ENCODE peak calls at places on chromosomes 6 and 20, in seven cellular contexts. One of them, this sample, is unnamed.

GRCh38 chr20:62350098-62350628 is 16.9 kb downstream of the LAMA5 start:
- DNase-seq in fibroblast of lung: peak; percentile 47
- DNase-seq in iPS DF 6.9: no peak
- DNase-seq in lung: peak; percentile 72
- DNase-seq in tibial nerve: no peak
- DNase-seq in heart left ventricle: peak; percentile 22
- DNase-seq in trophoblast cell: peak; percentile 84
- DNase-seq in this sample: no peak

GRCh38 chr6:170545405-170545804 is 7.7 kb downstream of the PSMB1 start:
- DNase-seq in fibroblast of lung: peak; percentile 10
- DNase-seq in iPS DF 6.9: no peak
- DNase-seq in lung: no peak
- DNase-seq in tibial nerve: no peak
- DNase-seq in heart left ventricle: no peak
- DNase-seq in trophoblast cell: no peak
- DNase-seq in this sample: no peak

GRCh38 chr6:100622907-100623692 is 158.4 kb upstream of the SIM1 start:
- DNase-seq in fibroblast of lung: peak; percentile 29
- DNase-seq in iPS DF 6.9: no peak
- DNase-seq in lung: no peak
- DNase-seq in tibial nerve: no peak
- DNase-seq in heart left ventricle: no peak
- DNase-seq in trophoblast cell: no peak
- DNase-seq in this sample: no peak

GRCh38 chr6:37971263-37971662 is 151.7 kb downstream of the ZFAND3 start:
- DNase-seq in fibroblast of lung: no peak
- DNase-seq in iPS DF 6.9: no peak
- DNase-seq in lung: no peak
- DNase-seq in tibial nerve: no peak
- DNase-seq in heart left ventricle: no peak
- DNase-seq in trophoblast cell: no peak
- DNase-seq in this sample: no peak

GRCh38 chr6:46098678-46099077 is 31.1 kb upstream of the ENPP4 start:
- DNase-seq in fibroblast of lung: no peak
- DNase-seq in iPS DF 6.9: no peak
- DNase-seq in lung: no peak
- DNase-seq in tibial nerve: no peak
- DNase-seq in heart left ventricle: no peak
- DNase-seq in trophoblast cell: no peak
- DNase-seq in this sample: no peak

GRCh38 chr6:16583151-16583762 is 178.0 kb downstream of the ATXN1 start:
- DNase-seq in fibroblast of lung: no peak
- DNase-seq in iPS DF 6.9: no peak
- DNase-seq in lung: no peak
- DNase-seq in tibial nerve: no peak
- DNase-seq in heart left ventricle: no peak
- DNase-seq in trophoblast cell: no peak
- DNase-seq in this sample: no peak

GRCh38 chr6:150698421-150698820 is 98.7 kb downstream of the PLEKHG1 start:
- DNase-seq in fibroblast of lung: no peak
- DNase-seq in iPS DF 6.9: no peak
- DNase-seq in lung: no peak
- DNase-seq in tibial nerve: no peak
- DNase-seq in heart left ventricle: no peak
- DNase-seq in trophoblast cell: no peak
- DNase-seq in this sample: no peak

GRCh38 chr6:22668307-22668706 is 98.9 kb downstream of the HDGFL1 start:
- DNase-seq in fibroblast of lung: peak; percentile 86
- DNase-seq in iPS DF 6.9: no peak
- DNase-seq in lung: no peak
- DNase-seq in tibial nerve: no peak
- DNase-seq in heart left ventricle: peak; percentile 54
- DNase-seq in trophoblast cell: no peak
- DNase-seq in this sample: no peak

GRCh38 chr6:39568896-39569295 is 156.3 kb downstream of the KIF6 start:
- DNase-seq in fibroblast of lung: peak; percentile 68
- DNase-seq in iPS DF 6.9: no peak
- DNase-seq in lung: no peak
- DNase-seq in tibial nerve: no peak
- DNase-seq in heart left ventricle: no peak
- DNase-seq in trophoblast cell: no peak
- DNase-seq in this sample: no peak

GRCh38 chr6:135212020-135212806 is 31.1 kb downstream of the MYB start:
- DNase-seq in fibroblast of lung: peak; percentile 51
- DNase-seq in iPS DF 6.9: no peak
- DNase-seq in lung: no peak
- DNase-seq in tibial nerve: no peak
- DNase-seq in heart left ventricle: no peak
- DNase-seq in trophoblast cell: no peak
- DNase-seq in this sample: no peak

GRCh38 chr6:10351678-10352220 is 63.1 kb downstream of the TFAP2A start:
- DNase-seq in fibroblast of lung: no peak
- DNase-seq in iPS DF 6.9: no peak
- DNase-seq in lung: no peak
- DNase-seq in tibial nerve: no peak
- DNase-seq in heart left ventricle: no peak
- DNase-seq in trophoblast cell: no peak
- DNase-seq in this sample: no peak

GRCh38 chr6:104884867-104885517 is 25.3 kb upstream of the HACE1 start:
- DNase-seq in fibroblast of lung: peak; percentile 5
- DNase-seq in iPS DF 6.9: no peak
- DNase-seq in lung: no peak
- DNase-seq in tibial nerve: no peak
- DNase-seq in heart left ventricle: no peak
- DNase-seq in trophoblast cell: no peak
- DNase-seq in this sample: no peak

GRCh38 chr6:80446454-80447045 is 340.1 kb downstream of the BCKDHB start:
- DNase-seq in fibroblast of lung: no peak
- DNase-seq in iPS DF 6.9: no peak
- DNase-seq in lung: no peak
- DNase-seq in tibial nerve: no peak
- DNase-seq in heart left ventricle: no peak
- DNase-seq in trophoblast cell: no peak
- DNase-seq in this sample: no peak

GRCh38 chr6:87151786-87152527 is 3.4 kb upstream of the ZNF292 start:
- DNase-seq in fibroblast of lung: peak; percentile 67
- DNase-seq in iPS DF 6.9: no peak
- DNase-seq in lung: peak; percentile 60
- DNase-seq in tibial nerve: peak; percentile 52
- DNase-seq in heart left ventricle: peak; percentile 73
- DNase-seq in trophoblast cell: peak; percentile 62
- DNase-seq in this sample: peak; percentile 77

GRCh38 chr20:33401922-33402369 is 627 bp upstream of the CDK5RAP1 start:
- DNase-seq in fibroblast of lung: no peak
- DNase-seq in iPS DF 6.9: no peak
- DNase-seq in lung: no peak
- DNase-seq in tibial nerve: no peak
- DNase-seq in heart left ventricle: no peak
- DNase-seq in trophoblast cell: no peak
- DNase-seq in this sample: no peak

GRCh38 chr20:1401431-1401907 is 8.6 kb upstream of the FKBP1A start:
- DNase-seq in fibroblast of lung: no peak
- DNase-seq in iPS DF 6.9: no peak
- DNase-seq in lung: no peak
- DNase-seq in tibial nerve: no peak
- DNase-seq in heart left ventricle: no peak
- DNase-seq in trophoblast cell: no peak
- DNase-seq in this sample: no peak

GRCh38 chr6:112043032-112044007 is 10.6 kb upstream of the CCN6 start:
- DNase-seq in fibroblast of lung: peak; percentile 90
- DNase-seq in iPS DF 6.9: peak; percentile 78
- DNase-seq in lung: peak; percentile 89
- DNase-seq in tibial nerve: peak; percentile 93
- DNase-seq in heart left ventricle: peak; percentile 89
- DNase-seq in trophoblast cell: peak; percentile 83
- DNase-seq in this sample: peak; percentile 97

GRCh38 chr20:47400685-47401084 is 44.2 kb upstream of the ZMYND8 start:
- DNase-seq in fibroblast of lung: no peak
- DNase-seq in iPS DF 6.9: no peak
- DNase-seq in lung: no peak
- DNase-seq in tibial nerve: no peak
- DNase-seq in heart left ventricle: no peak
- DNase-seq in trophoblast cell: no peak
- DNase-seq in this sample: no peak

GRCh38 chr20:25233016-25233772 is 14.7 kb upstream of the PYGB start:
- DNase-seq in fibroblast of lung: peak; percentile 88
- DNase-seq in iPS DF 6.9: no peak
- DNase-seq in lung: peak; percentile 84
- DNase-seq in tibial nerve: peak; percentile 57
- DNase-seq in heart left ventricle: peak; percentile 80
- DNase-seq in trophoblast cell: no peak
- DNase-seq in this sample: peak; percentile 91

GRCh38 chr20:5143856-5144255 is 17.0 kb downstream of the CDS2 start:
- DNase-seq in fibroblast of lung: no peak
- DNase-seq in iPS DF 6.9: no peak
- DNase-seq in lung: no peak
- DNase-seq in tibial nerve: no peak
- DNase-seq in heart left ventricle: no peak
- DNase-seq in trophoblast cell: no peak
- DNase-seq in this sample: no peak

GRCh38 chr20:11144114-11144513 is 470.3 kb upstream of the JAG1 start:
- DNase-seq in fibroblast of lung: peak; percentile 97
- DNase-seq in iPS DF 6.9: no peak
- DNase-seq in lung: no peak
- DNase-seq in tibial nerve: no peak
- DNase-seq in heart left ventricle: no peak
- DNase-seq in trophoblast cell: no peak
- DNase-seq in this sample: no peak

GRCh38 chr6:145789443-145789842 is 25.2 kb downstream of the FBXO30 start:
- DNase-seq in fibroblast of lung: no peak
- DNase-seq in iPS DF 6.9: no peak
- DNase-seq in lung: no peak
- DNase-seq in tibial nerve: no peak
- DNase-seq in heart left ventricle: peak; percentile 27
- DNase-seq in trophoblast cell: no peak
- DNase-seq in this sample: no peak

GRCh38 chr6:126072172-126072571 is 85.8 kb downstream of the TRMT11 start:
- DNase-seq in fibroblast of lung: peak; percentile 17
- DNase-seq in iPS DF 6.9: no peak
- DNase-seq in lung: no peak
- DNase-seq in tibial nerve: no peak
- DNase-seq in heart left ventricle: no peak
- DNase-seq in trophoblast cell: no peak
- DNase-seq in this sample: no peak

GRCh38 chr20:4220756-4221155 is 205.4 kb upstream of the RNF24 start:
- DNase-seq in fibroblast of lung: no peak
- DNase-seq in iPS DF 6.9: no peak
- DNase-seq in lung: no peak
- DNase-seq in tibial nerve: no peak
- DNase-seq in heart left ventricle: no peak
- DNase-seq in trophoblast cell: no peak
- DNase-seq in this sample: no peak

GRCh38 chr6:56101141-56101553 is 146.2 kb downstream of the COL21A1 start:
- DNase-seq in fibroblast of lung: peak; percentile 96
- DNase-seq in iPS DF 6.9: no peak
- DNase-seq in lung: no peak
- DNase-seq in tibial nerve: no peak
- DNase-seq in heart left ventricle: no peak
- DNase-seq in trophoblast cell: peak; percentile 10
- DNase-seq in this sample: no peak

GRCh38 chr20:34040300-34041015 is 46.7 kb downstream of the RALY start:
- DNase-seq in fibroblast of lung: no peak
- DNase-seq in iPS DF 6.9: no peak
- DNase-seq in lung: no peak
- DNase-seq in tibial nerve: no peak
- DNase-seq in heart left ventricle: peak; percentile 58
- DNase-seq in trophoblast cell: no peak
- DNase-seq in this sample: no peak

GRCh38 chr20:50866036-50866685 is 65.1 kb downstream of the ADNP start:
- DNase-seq in fibroblast of lung: no peak
- DNase-seq in iPS DF 6.9: no peak
- DNase-seq in lung: no peak
- DNase-seq in tibial nerve: no peak
- DNase-seq in heart left ventricle: no peak
- DNase-seq in trophoblast cell: no peak
- DNase-seq in this sample: no peak
- H3K27ac ChIP-seq in fibroblast of lung: no peak overlapping the region
- H3K27ac ChIP-seq in iPS DF 6.9: no peak overlapping the region
- H3K27ac ChIP-seq in lung: no peak overlapping the region
- H3K27ac ChIP-seq in tibial nerve: no peak overlapping the region
- H3K27ac ChIP-seq in heart left ventricle: no peak overlapping the region
- H3K27ac ChIP-seq in trophoblast cell: no peak overlapping the region
- H3K27ac ChIP-seq in this sample: no peak overlapping the region

DNA sequence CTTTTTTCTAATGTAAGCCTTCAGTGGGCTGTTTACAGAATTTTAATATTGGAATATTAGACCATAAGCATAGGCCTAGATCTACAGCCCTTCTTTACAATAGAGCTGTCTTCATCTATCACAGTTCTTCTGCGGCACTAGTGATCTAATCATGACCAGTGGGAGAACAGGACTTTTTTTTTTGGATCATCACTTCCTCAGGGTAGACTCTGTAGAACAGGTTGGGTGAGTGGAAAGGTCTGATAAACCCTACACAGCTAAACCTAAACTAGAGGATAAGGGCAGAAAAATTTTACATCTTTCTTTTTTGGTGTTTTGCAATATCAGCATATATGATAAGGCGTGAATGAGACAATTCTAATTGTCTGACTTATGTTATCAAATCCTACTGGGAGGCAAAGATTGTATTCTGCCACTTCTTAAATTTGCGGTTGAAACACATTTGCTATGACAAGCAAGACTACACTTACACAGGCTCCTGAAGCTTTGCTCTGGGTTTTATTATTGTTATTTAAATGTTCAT is 52.2 kb downstream of the GOPC start:
- DNase-seq in fibroblast of lung: no peak
- DNase-seq in iPS DF 6.9: no peak
- DNase-seq in lung: no peak
- DNase-seq in tibial nerve: no peak
- DNase-seq in heart left ventricle: no peak
- DNase-seq in trophoblast cell: peak; percentile 57
- DNase-seq in this sample: no peak
- H3K4me3 ChIP-seq in fibroblast of lung: no peak overlapping the region
- H3K4me3 ChIP-seq in iPS DF 6.9: no peak overlapping the region
- H3K4me3 ChIP-seq in lung: no peak overlapping the region
- H3K4me3 ChIP-seq in tibial nerve: no peak overlapping the region
- H3K4me3 ChIP-seq in heart left ventricle: no peak overlapping the region
- H3K4me3 ChIP-seq in trophoblast cell: no peak overlapping the region
- H3K4me3 ChIP-seq in this sample: no peak overlapping the region

GRCh38 chr6:34924831-34925613 is 36.0 kb downstream of the ANKS1A start:
- DNase-seq in fibroblast of lung: no peak
- DNase-seq in iPS DF 6.9: no peak
- DNase-seq in lung: no peak
- DNase-seq in tibial nerve: no peak
- DNase-seq in heart left ventricle: no peak
- DNase-seq in trophoblast cell: no peak
- DNase-seq in this sample: no peak
- H3K27ac ChIP-seq in fibroblast of lung: no peak overlapping the region
- H3K27ac ChIP-seq in iPS DF 6.9: no peak overlapping the region
- H3K27ac ChIP-seq in lung: no peak overlapping the region
- H3K27ac ChIP-seq in tibial nerve: no peak overlapping the region
- H3K27ac ChIP-seq in heart left ventricle: no peak overlapping the region
- H3K27ac ChIP-seq in trophoblast cell: no peak overlapping the region
- H3K27ac ChIP-seq in this sample: no peak overlapping the region

DNA sequence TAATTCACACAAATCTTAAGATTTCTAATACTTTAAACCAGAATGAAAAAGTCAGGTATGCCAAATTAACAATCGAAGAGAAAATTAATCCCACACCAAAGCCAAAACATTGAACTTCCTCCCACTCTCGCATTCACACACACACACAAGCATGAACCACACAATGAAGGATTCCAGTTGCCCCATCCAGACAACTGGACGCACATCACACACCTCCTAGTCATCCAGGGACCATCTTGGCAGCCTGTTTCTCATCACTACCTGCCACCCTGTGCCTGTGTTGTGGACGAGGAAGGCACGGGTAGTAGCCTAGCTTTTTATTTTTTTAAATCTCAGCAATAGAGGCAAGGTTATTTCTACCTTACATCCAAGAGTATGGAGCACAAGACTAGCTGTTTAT is 15.2 kb downstream of the B4GALT5 start:
- DNase-seq in fibroblast of lung: no peak
- DNase-seq in iPS DF 6.9: no peak
- DNase-seq in lung: no peak
- DNase-seq in tibial nerve: no peak
- DNase-seq in heart left ventricle: no peak
- DNase-seq in trophoblast cell: no peak
- DNase-seq in this sample: no peak
- H3K4me3 ChIP-seq in fibroblast of lung: no peak overlapping the region
- H3K4me3 ChIP-seq in iPS DF 6.9: no peak overlapping the region
- H3K4me3 ChIP-seq in lung: no peak overlapping the region
- H3K4me3 ChIP-seq in tibial nerve: no peak overlapping the region
- H3K4me3 ChIP-seq in heart left ventricle: no peak overlapping the region
- H3K4me3 ChIP-seq in trophoblast cell: no peak overlapping the region
- H3K4me3 ChIP-seq in this sample: no peak overlapping the region

This sample was measured in aorta.